ENCODE peak calls at places on chromosomes 5 and 9, in four cellular contexts. T is islet precursor cell; O is activated CD4-positive, alpha-beta memory T cell treated with anti-CD3 and anti-CD28 coated beads, Interleukin-2, amount 10 ng/mL, durations not matched to agents 7 days and 5 days; W is sigmoid colon. C is an unnamed sample.

GRCh38 chr5:68252678-68253520 is 37.3 kb downstream of the PIK3R1 start:
- DNase-seq in W (peak; percentile 82), O (peak; percentile 36), T (peak; percentile 74), C (peak; percentile 27)

GRCh38 chr9:113559834-113560620 is 96.5 kb downstream of the RGS3 start:
- DNase-seq in O (no peak), W (peak; percentile 50), T (peak; percentile 41), C (no peak)

GRCh38 chr5:32760091-32760509 is 49.0 kb downstream of the NPR3 start:
- DNase-seq in O (no peak), W (no peak), T (no peak), C (no peak)

GRCh38 chr5:134515801-134516200 is 9.7 kb upstream of the JADE2 start:
- DNase-seq in T (no peak), O (no peak), W (no peak), C (no peak)

GRCh38 chr9:128733256-128733655 is 9.3 kb upstream of the ZDHHC12 start:
- DNase-seq in T (peak; percentile 96), W (peak; percentile 75), O (no peak), C (peak; percentile 83)

GRCh38 chr5:5155617-5156016 is 15.5 kb downstream of the ADAMTS16 start:
- DNase-seq in T (no peak), O (no peak), W (no peak), C (no peak)

GRCh38 chr5:32170303-32171170 is 3.6 kb downstream of the GOLPH3 start:
- DNase-seq in W (no peak), O (no peak), T (peak; percentile 59), C (peak; percentile 57)

GRCh38 chr9:12862596-12862995 is 87.8 kb downstream of the LURAP1L start:
- DNase-seq in O (no peak), W (no peak), T (no peak), C (no peak)

GRCh38 chr5:159913481-159913880 is 2.8 kb upstream of the ADRA1B start:
- DNase-seq in T (peak; percentile 16), O (no peak), W (no peak), C (no peak)

GRCh38 chr5:33023649-33024048 is 312.5 kb downstream of the NPR3 start:
- DNase-seq in T (no peak), O (no peak), W (no peak), C (no peak)

GRCh38 chr5:147509041-147509709 is 693 bp downstream of the DPYSL3 start:
- DNase-seq in T (peak; percentile 62), O (no peak), W (peak; percentile 80), C (no peak)

GRCh38 chr5:95050708-95051107 is 234.2 kb downstream of the MCTP1 start:
- DNase-seq in T (no peak), O (no peak), W (no peak), C (no peak)

GRCh38 chr5:74433255-74434123 is 207.0 kb downstream of the ENC1 start:
- DNase-seq in T (no peak), W (no peak), O (no peak), C (no peak)

GRCh38 chr5:9831823-9832222 is 201.7 kb upstream of the TAS2R1 start:
- DNase-seq in O (no peak), W (no peak), T (no peak), C (no peak)

GRCh38 chr9:93467062-93467416 is 13.7 kb upstream of the FAM120AOS start:
- DNase-seq in W (no peak), O (no peak), T (no peak), C (no peak)

GRCh38 chr9:128160603-128160987 is 530 bp downstream of the BBLN start:
- DNase-seq in O (peak; percentile 49), W (no peak), T (peak; percentile 55), C (no peak)

GRCh38 chr5:173689713-173690360 is 73.4 kb upstream of the BOD1 start:
- DNase-seq in O (no peak), T (no peak), W (no peak), C (no peak)

GRCh38 chr5:31936699-31937098 is 237.4 kb downstream of the GOLPH3 start:
- DNase-seq in T (no peak), O (no peak), W (no peak), C (no peak)

GRCh38 chr9:121763131-121763530 is 111.7 kb downstream of the DAB2IP start:
- DNase-seq in W (no peak), T (no peak), O (no peak), C (no peak)

GRCh38 chr5:97550164-97550563 is 367.1 kb upstream of the RIOK2 start:
- DNase-seq in O (no peak), T (no peak), W (no peak), C (no peak)

GRCh38 chr5:159211712-159212111 is 2.4 kb upstream of the RNF145 start:
- DNase-seq in O (no peak), T (no peak), W (no peak), C (no peak)

GRCh38 chr9:127867356-127868277 is 9.9 kb downstream of the AK1 start:
- DNase-seq in W (no peak), O (no peak), T (no peak), C (no peak)

GRCh38 chr5:150590979-150591411 is 49.5 kb upstream of the SYNPO start:
- DNase-seq in W (peak; percentile 73), T (peak; percentile 91), O (no peak), C (no peak)

GRCh38 chr9:125784286-125785049 is 37.3 kb downstream of the PBX3 start:
- DNase-seq in T (no peak), W (no peak), O (no peak), C (no peak)

GRCh38 chr5:161064800-161065199 is 212.8 kb upstream of the ATP10B start:
- DNase-seq in T (no peak), O (no peak), W (no peak), C (peak; percentile 59)

GRCh38 chr5:16615737-16616535 is 861 bp downstream of the RETREG1 start:
- DNase-seq in T (no peak), W (no peak), O (no peak), C (no peak)

GRCh38 chr9:99012957-99013512 is 69.3 kb downstream of the COL15A1 start:
- DNase-seq in O (no peak), W (no peak), T (no peak), C (no peak)

GRCh38 chr5:178569485-178569884 is 20.7 kb downstream of the COL23A1 start:
- DNase-seq in T (no peak), W (no peak), O (no peak), C (no peak)

GRCh38 chr5:36728697-36729543 is 122.5 kb downstream of the SLC1A3 start:
- DNase-seq in O (no peak), W (no peak), T (no peak), C (peak; percentile 72)

C was measured in NCI-H1694 treated with DMSO at 0.1 percent for 48 hours.